ENCODE peak calls at places on chromosomes 13 and 19, in six cellular contexts. A is ovary; U is cardiac muscle cell; B is CD8-positive, alpha-beta T cell; P is pancreas; E is heart left ventricle. J is an unnamed sample.
A peak's percentile ranks its signal among the peaks of the same experiment; 100 is the strongest.

GRCh38 chr19:41895745-41896580 is 13.0 kb downstream of the ARHGEF1 start:
- DNase-seq in B (no peak), U (no peak), P (no peak), A (no peak), E (no peak), J (no peak)

GRCh38 chr19:58559275-58560006 is 1.0 kb upstream of the UBE2M start:
- DNase-seq in A (peak; percentile 93), B (peak; percentile 38), E (peak; percentile 96), U (peak; percentile 95), P (peak; percentile 95), J (peak; percentile 92)

GRCh38 chr13:83980322-83980721 is 98.0 kb upstream of the SLITRK1 start:
- DNase-seq in U (no peak), B (no peak), E (no peak), A (no peak), P (no peak), J (no peak)

GRCh38 chr19:10431943-10432735 is 11.8 kb downstream of the PDE4A start:
- DNase-seq in A (no peak), P (peak; percentile 86), E (peak; percentile 73), U (peak; percentile 58), B (peak; percentile 79), J (no peak)

GRCh38 chr13:45949161-45949560 is 97.6 kb upstream of the SIAH3 start:
- DNase-seq in E (no peak), P (no peak), B (no peak), A (no peak), U (no peak), J (no peak)

GRCh38 chr19:17716309-17716929 is 2.9 kb upstream of the MAP1S start:
- DNase-seq in E (no peak), P (no peak), U (no peak), A (no peak), B (no peak), J (no peak)

GRCh38 chr19:48461982-48462655 is 6.7 kb downstream of the KCNJ14 start:
- DNase-seq in A (no peak), B (no peak), P (peak; percentile 61), U (peak; percentile 20), E (no peak), J (no peak)

GRCh38 chr19:13463296-13463695 is 43.0 kb downstream of the CACNA1A start:
- DNase-seq in A (no peak), E (no peak), U (peak; percentile 40), P (no peak), B (no peak), J (no peak)

GRCh38 chr19:6947745-6948144 is 60.4 kb downstream of the ADGRE1 start:
- DNase-seq in A (no peak), B (no peak), E (peak; percentile 26), U (peak; percentile 62), P (no peak), J (no peak)

GRCh38 chr19:3798137-3798536 is 12.0 kb upstream of the MATK start:
- DNase-seq in A (no peak), P (no peak), B (peak; percentile 60), E (no peak), U (no peak), J (no peak)

GRCh38 chr19:30669329-30670010 is 297.3 kb downstream of the ZNF536 start:
- DNase-seq in U (peak; percentile 43), E (peak; percentile 52), A (peak; percentile 80), B (peak; percentile 24), P (no peak), J (peak; percentile 70)

GRCh38 chr19:53158119-53158656 is 665 bp downstream of the ZNF347 start:
- DNase-seq in B (peak; percentile 48), P (peak; percentile 77), U (peak; percentile 42), A (peak; percentile 29), E (peak; percentile 42), J (peak; percentile 18)

GRCh38 chr13:37326319-37326718 is 220.9 kb upstream of the CSNK1A1L start:
- DNase-seq in U (peak; percentile 46), E (no peak), P (no peak), B (no peak), A (no peak), J (no peak)

GRCh38 chr13:33259296-33259695 is 26.3 kb downstream of the STARD13 start:
- DNase-seq in A (no peak), P (no peak), U (no peak), B (no peak), E (no peak), J (no peak)

GRCh38 chr19:13355356-13355755 is 150.9 kb downstream of the CACNA1A start:
- DNase-seq in U (no peak), A (no peak), P (no peak), B (no peak), E (no peak), J (no peak)

GRCh38 chr13:97342136-97342535 is 91.8 kb upstream of the RAP2A start:
- DNase-seq in P (no peak), A (no peak), U (no peak), B (no peak), E (no peak), J (no peak)

GRCh38 chr19:49875801-49876421 is 1.2 kb downstream of the AKT1S1 start:
- DNase-seq in U (peak; percentile 51), E (peak; percentile 70), B (peak; percentile 55), P (peak; percentile 84), A (peak; percentile 75), J (no peak)

GRCh38 chr13:97726664-97727235 is 226.7 kb upstream of the IPO5 start:
- DNase-seq in A (no peak), E (no peak), P (no peak), B (no peak), U (peak; percentile 94), J (no peak)

GRCh38 chr19:48982280-48982679 is 10.8 kb downstream of the GYS1 start:
- DNase-seq in P (no peak), B (no peak), A (no peak), E (no peak), U (no peak), J (no peak)

GRCh38 chr19:45117167-45117594 is 24.2 kb downstream of the PPP1R37 start:
- DNase-seq in E (no peak), A (no peak), U (peak; percentile 22), P (no peak), B (no peak), J (no peak)

GRCh38 chr13:33509642-33510229 is 224.2 kb upstream of the STARD13 start:
- DNase-seq in A (peak; percentile 30), U (peak; percentile 58), B (no peak), P (no peak), E (peak; percentile 74), J (no peak)

GRCh38 chr19:13334801-13335481 is 171.3 kb downstream of the CACNA1A start:
- DNase-seq in U (no peak), B (no peak), P (no peak), A (no peak), E (no peak), J (no peak)

GRCh38 chr19:50205681-50206138 is 2.3 kb downstream of the MYH14 start:
- DNase-seq in E (no peak), P (peak; percentile 78), U (no peak), A (no peak), B (no peak), J (peak; percentile 71)

GRCh38 chr19:7515091-7515470 is 822 bp upstream of the ZNF358 start:
- DNase-seq in U (no peak), P (no peak), E (peak; percentile 61), B (no peak), A (peak; percentile 64), J (no peak)

DNA sequence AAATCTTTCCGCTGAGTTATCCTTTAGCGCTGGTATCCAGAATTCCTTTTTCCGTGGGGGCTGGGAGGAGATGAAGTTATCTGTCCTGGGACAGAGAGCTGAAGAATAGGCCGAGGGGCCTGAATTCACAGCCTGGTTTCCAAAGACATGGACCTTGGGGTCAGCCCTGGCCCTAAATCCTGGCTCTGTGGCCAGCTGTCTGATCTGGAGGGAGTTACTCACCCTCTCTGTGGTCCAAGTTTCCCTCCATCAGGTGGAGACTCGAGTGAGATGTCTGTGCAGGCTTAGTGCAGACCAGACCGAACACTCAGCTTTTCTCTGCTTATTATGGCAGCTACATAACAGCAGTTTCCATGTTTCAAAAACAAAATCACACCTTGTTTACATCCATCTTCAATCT is 59.6 kb downstream of the CDADC1 start:
- DNase-seq in B (no peak), U (no peak), P (no peak), A (peak; percentile 69), E (peak; percentile 59), J (no peak)
- H3K27ac ChIP-seq in B (no peak overlapping the region), U (no peak overlapping the region), P (peak overlapping the region; percentile 75), A (peak overlapping the region; percentile 93), E (peak overlapping the region; percentile 83), J (peak overlapping the region; percentile 94)

GRCh38 chr19:29578349-29578748 is 27.7 kb upstream of the POP4 start:
- DNase-seq in P (no peak), U (no peak), E (no peak), B (no peak), A (no peak), J (no peak)

GRCh38 chr19:29576761-29577661 is 29.1 kb upstream of the POP4 start:
- DNase-seq in A (no peak), E (no peak), U (peak; percentile 25), P (no peak), B (no peak), J (no peak)

GRCh38 chr19:29574518-29574917 is 31.6 kb upstream of the POP4 start:
- DNase-seq in E (no peak), P (no peak), U (no peak), B (no peak), A (no peak), J (no peak)

GRCh38 chr19:29577662-29577963 is 28.5 kb upstream of the POP4 start:
- DNase-seq in U (no peak), B (no peak), P (no peak), A (no peak), E (no peak), J (no peak)

GRCh38 chr19:29576043-29576442 is 30.0 kb upstream of the POP4 start:
- DNase-seq in E (no peak), P (no peak), B (no peak), A (no peak), U (no peak), J (no peak)
- H3K27me3 ChIP-seq in E (peaks cover 9% of the 10 kb centered on the region), P (no peaks in the 10 kb centered on the region), B (no peaks in the 10 kb centered on the region), A (no peaks in the 10 kb centered on the region), U (peaks cover 55% of the 10 kb centered on the region), J (no peaks in the 10 kb centered on the region)

DNA sequence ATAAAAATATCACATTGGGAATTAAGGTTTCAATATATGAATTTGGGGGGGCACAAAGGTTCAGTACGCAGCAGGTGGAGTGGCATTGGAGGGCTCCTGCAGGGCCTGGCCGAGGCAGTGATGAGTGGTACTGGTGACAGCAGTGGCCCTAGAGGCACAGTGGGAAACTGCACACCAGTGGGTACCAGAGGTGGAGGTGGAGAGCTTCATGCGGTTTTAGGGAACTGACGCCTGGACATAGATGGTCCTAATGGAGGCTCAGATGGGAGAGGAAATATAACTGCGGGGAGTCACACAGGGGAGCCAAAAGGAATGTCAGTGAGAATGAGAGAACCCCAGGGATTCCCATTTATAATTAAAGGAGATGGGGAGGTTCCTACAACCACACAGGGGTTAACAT is 156.2 kb downstream of the COG6 start:
- DNase-seq in B (no peak), P (no peak), E (no peak), A (no peak), U (no peak), J (no peak)
- TF ChIP-seq CTCF in B (no peak), P (no peak), E (no peak), A (no peak), U (no peak), J (no peak)

DNA sequence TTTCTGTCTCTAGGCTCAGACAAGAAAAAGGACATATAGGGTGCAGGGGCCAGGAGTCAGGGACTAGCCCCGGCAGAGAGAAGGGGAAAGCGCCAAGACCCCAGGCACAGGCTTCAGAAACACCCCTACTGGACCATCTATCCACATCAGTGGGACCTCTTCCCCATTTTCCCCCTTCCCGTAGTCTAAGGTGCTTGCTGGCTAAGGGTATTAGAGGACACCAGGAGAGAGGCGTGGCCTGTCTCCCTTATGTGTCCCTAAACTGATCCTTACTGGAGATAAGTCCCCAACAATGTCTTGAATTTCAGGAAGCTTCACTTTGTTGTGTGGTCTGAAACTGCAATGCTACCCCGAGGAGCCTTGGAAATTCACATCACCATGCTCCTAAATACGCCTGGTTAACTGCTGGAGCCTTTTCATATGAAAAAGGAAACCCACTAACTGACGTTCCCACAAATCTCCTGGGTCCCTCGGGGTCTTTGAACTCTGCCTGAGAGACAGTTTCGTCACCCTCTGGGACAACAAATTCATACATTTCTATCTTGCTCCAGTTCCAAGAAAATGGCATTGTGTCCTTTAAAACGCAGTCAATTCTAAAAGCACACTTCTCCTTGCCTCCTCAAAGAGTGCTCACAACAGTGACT is 197.7 kb downstream of the COL4A1 start:
- DNase-seq in U (no peak), B (no peak), P (no peak), A (no peak), E (no peak), J (no peak)
- H3K27ac ChIP-seq in U (no peak overlapping the region), B (no peak overlapping the region), P (no peak overlapping the region), A (no peak overlapping the region), E (peak overlapping the region; percentile 71), J (peak overlapping the region; percentile 38)

J was measured in breast epithelium.